ENCODE peak calls at places on chromosomes 1 and 21, in four cellular contexts. One of them, this sample, is unnamed.
A peak's percentile ranks its signal among the peaks of the same experiment; 100 is the strongest.

GRCh38 chr21:29557200-29557599 is 258.5 kb downstream of the BACH1 start:
- DNase-seq in AG04450: no peak
- DNase-seq in AG09319: no peak
- DNase-seq in tibial artery: no peak
- DNase-seq in this sample: no peak

GRCh38 chr1:108051625-108052382 is 86.8 kb upstream of the VAV3 start:
- DNase-seq in AG04450: no peak
- DNase-seq in AG09319: no peak
- DNase-seq in tibial artery: no peak
- DNase-seq in this sample: no peak

GRCh38 chr1:109659997-109660755 is 4.3 kb downstream of the GSTM4 start:
- DNase-seq in AG04450: no peak
- DNase-seq in AG09319: no peak
- DNase-seq in tibial artery: peak; percentile 53
- DNase-seq in this sample: no peak

GRCh38 chr1:20732071-20732587 is 374 bp downstream of the SH2D5 start:
- DNase-seq in AG04450: peak; percentile 44
- DNase-seq in AG09319: no peak
- DNase-seq in tibial artery: no peak
- DNase-seq in this sample: peak; percentile 88

GRCh38 chr1:225809842-225810578 is at the start of gene EPHX1:
- DNase-seq in AG04450: peak; percentile 61
- DNase-seq in AG09319: peak; percentile 56
- DNase-seq in tibial artery: peak; percentile 96
- DNase-seq in this sample: peak; percentile 95

GRCh38 chr1:198598796-198599321 is 40.0 kb upstream of the PTPRC start:
- DNase-seq in AG04450: no peak
- DNase-seq in AG09319: no peak
- DNase-seq in tibial artery: no peak
- DNase-seq in this sample: no peak

GRCh38 chr1:180503274-180503862 is 991 bp upstream of the ACBD6 start:
- DNase-seq in AG04450: no peak
- DNase-seq in AG09319: no peak
- DNase-seq in tibial artery: no peak
- DNase-seq in this sample: no peak

GRCh38 chr1:165124772-165125171 is 231.7 kb downstream of the LMX1A start:
- DNase-seq in AG04450: no peak
- DNase-seq in AG09319: no peak
- DNase-seq in tibial artery: no peak
- DNase-seq in this sample: no peak

GRCh38 chr1:34358636-34359035 is 181.9 kb downstream of the C1orf94 start:
- DNase-seq in AG04450: no peak
- DNase-seq in AG09319: no peak
- DNase-seq in tibial artery: no peak
- DNase-seq in this sample: peak; percentile 63

GRCh38 chr1:215923129-215923824 is 356.2 kb downstream of the KCTD3 start:
- DNase-seq in AG04450: no peak
- DNase-seq in AG09319: no peak
- DNase-seq in tibial artery: no peak
- DNase-seq in this sample: no peak

GRCh38 chr1:8816306-8816705 is 1.1 kb downstream of the RERE start:
- DNase-seq in AG04450: no peak
- DNase-seq in AG09319: no peak
- DNase-seq in tibial artery: no peak
- DNase-seq in this sample: no peak

GRCh38 chr1:205258313-205259176 is 30.8 kb downstream of the TMCC2 start:
- DNase-seq in AG04450: no peak
- DNase-seq in AG09319: no peak
- DNase-seq in tibial artery: no peak
- DNase-seq in this sample: no peak

GRCh38 chr1:230600111-230601000 is 41.9 kb upstream of the COG2 start:
- DNase-seq in AG04450: no peak
- DNase-seq in AG09319: no peak
- DNase-seq in tibial artery: no peak
- DNase-seq in this sample: no peak

GRCh38 chr21:16071082-16071481 is 341.3 kb downstream of the USP25 start:
- DNase-seq in AG04450: no peak
- DNase-seq in AG09319: no peak
- DNase-seq in tibial artery: no peak
- DNase-seq in this sample: no peak

GRCh38 chr21:36103434-36103833 is 31.4 kb upstream of the CBR3 start:
- DNase-seq in AG04450: no peak
- DNase-seq in AG09319: no peak
- DNase-seq in tibial artery: no peak
- DNase-seq in this sample: no peak

GRCh38 chr1:108556501-108556900 is 3.4 kb upstream of the EEIG2 start:
- DNase-seq in AG04450: no peak
- DNase-seq in AG09319: no peak
- DNase-seq in tibial artery: no peak
- DNase-seq in this sample: no peak

GRCh38 chr1:17423781-17424245 is 15.7 kb downstream of the RCC2 start:
- DNase-seq in AG04450: no peak
- DNase-seq in AG09319: no peak
- DNase-seq in tibial artery: no peak
- DNase-seq in this sample: no peak

GRCh38 chr1:156367386-156368156 is 1.4 kb upstream of the RHBG start:
- DNase-seq in AG04450: no peak
- DNase-seq in AG09319: no peak
- DNase-seq in tibial artery: no peak
- DNase-seq in this sample: no peak

GRCh38 chr1:41493626-41494350 is 9.3 kb upstream of the EDN2 start:
- DNase-seq in AG04450: no peak
- DNase-seq in AG09319: no peak
- DNase-seq in tibial artery: no peak
- DNase-seq in this sample: no peak

GRCh38 chr21:43591468-43592050 is 67.7 kb downstream of the HSF2BP start:
- DNase-seq in AG04450: no peak
- DNase-seq in AG09319: no peak
- DNase-seq in tibial artery: no peak
- DNase-seq in this sample: no peak

GRCh38 chr1:92536593-92537332 is 50.0 kb upstream of the GFI1 start:
- DNase-seq in AG04450: no peak
- DNase-seq in AG09319: no peak
- DNase-seq in tibial artery: no peak
- DNase-seq in this sample: no peak

GRCh38 chr1:77882411-77882810 is 6.0 kb upstream of the NEXN start:
- DNase-seq in AG04450: no peak
- DNase-seq in AG09319: no peak
- DNase-seq in tibial artery: no peak
- DNase-seq in this sample: no peak

GRCh38 chr1:167105150-167105840 is 11.4 kb downstream of the STYXL2 start:
- DNase-seq in AG04450: no peak
- DNase-seq in AG09319: no peak
- DNase-seq in tibial artery: no peak
- DNase-seq in this sample: no peak

GRCh38 chr1:223460566-223461189 is 67.5 kb downstream of the CCDC185 start:
- DNase-seq in AG04450: no peak
- DNase-seq in AG09319: no peak
- DNase-seq in tibial artery: no peak
- DNase-seq in this sample: no peak

GRCh38 chr1:10559386-10559785 is 84.6 kb downstream of the PEX14 start:
- DNase-seq in AG04450: no peak
- DNase-seq in AG09319: no peak
- DNase-seq in tibial artery: no peak
- DNase-seq in this sample: peak; percentile 53

GRCh38 chr1:168760781-168761180 is 31.8 kb upstream of the DPT start:
- DNase-seq in AG04450: no peak
- DNase-seq in AG09319: no peak
- DNase-seq in tibial artery: no peak
- DNase-seq in this sample: no peak

GRCh38 chr1:70042090-70042716 is 163.2 kb downstream of the LRRC40 start:
- DNase-seq in AG04450: no peak
- DNase-seq in AG09319: no peak
- DNase-seq in tibial artery: no peak
- DNase-seq in this sample: no peak

GRCh38 chr1:1680912-1681273 is 11.7 kb downstream of the SLC35E2B start:
- DNase-seq in AG04450: no peak
- DNase-seq in AG09319: no peak
- DNase-seq in tibial artery: peak; percentile 40
- DNase-seq in this sample: no peak

GRCh38 chr1:108685524-108685923 is 6.6 kb upstream of the PRPF38B start:
- DNase-seq in AG04450: no peak
- DNase-seq in AG09319: no peak
- DNase-seq in tibial artery: no peak
- DNase-seq in this sample: no peak

GRCh38 chr1:84936116-84936810 is 43.3 kb upstream of the LPAR3 start:
- DNase-seq in AG04450: peak; percentile 38
- DNase-seq in AG09319: peak; percentile 36
- DNase-seq in tibial artery: no peak
- DNase-seq in this sample: no peak
- TF ChIP-seq CTCF in AG04450: peak; percentile 95
- TF ChIP-seq CTCF in AG09319: peak; percentile 87
- TF ChIP-seq CTCF in tibial artery: peak; percentile 90
- TF ChIP-seq CTCF in this sample: peak; percentile 91

GRCh38 chr1:201624741-201625646 is 86.1 kb downstream of the NAV1 start:
- DNase-seq in AG04450: peak; percentile 92
- DNase-seq in AG09319: peak; percentile 91
- DNase-seq in tibial artery: no peak
- DNase-seq in this sample: no peak
- TF ChIP-seq CTCF in AG04450: peak; percentile 42
- TF ChIP-seq CTCF in AG09319: peak; percentile 43
- TF ChIP-seq CTCF in tibial artery: no peak
- TF ChIP-seq CTCF in this sample: no peak

GRCh38 chr1:158246650-158247049 is 7.6 kb upstream of the CD1A start:
- DNase-seq in AG04450: no peak
- DNase-seq in AG09319: no peak
- DNase-seq in tibial artery: no peak
- DNase-seq in this sample: no peak
- TF ChIP-seq CTCF in AG04450: no peak
- TF ChIP-seq CTCF in AG09319: no peak
- TF ChIP-seq CTCF in tibial artery: no peak
- TF ChIP-seq CTCF in this sample: no peak

GRCh38 chr1:21913763-21914162 is 23.3 kb downstream of the HSPG2 start:
- DNase-seq in AG04450: no peak
- DNase-seq in AG09319: no peak
- DNase-seq in tibial artery: no peak
- DNase-seq in this sample: no peak
- TF ChIP-seq CTCF in AG04450: no peak
- TF ChIP-seq CTCF in AG09319: no peak
- TF ChIP-seq CTCF in tibial artery: no peak
- TF ChIP-seq CTCF in this sample: no peak

GRCh38 chr1:50099654-50100053 is 9.1 kb upstream of the ELAVL4 start:
- DNase-seq in AG04450: no peak
- DNase-seq in AG09319: no peak
- DNase-seq in tibial artery: no peak
- DNase-seq in this sample: no peak
- TF ChIP-seq CTCF in AG04450: no peak
- TF ChIP-seq CTCF in AG09319: no peak
- TF ChIP-seq CTCF in tibial artery: no peak
- TF ChIP-seq CTCF in this sample: no peak

GRCh38 chr1:6625579-6626149 is 996 bp downstream of the THAP3 start:
- DNase-seq in AG04450: no peak
- DNase-seq in AG09319: no peak
- DNase-seq in tibial artery: no peak
- DNase-seq in this sample: no peak

GRCh38 chr1:6623269-6623965 is 1.3 kb upstream of the THAP3 start:
- DNase-seq in AG04450: no peak
- DNase-seq in AG09319: no peak
- DNase-seq in tibial artery: no peak
- DNase-seq in this sample: no peak

GRCh38 chr1:6627031-6627430 is 2.4 kb downstream of the THAP3 start:
- DNase-seq in AG04450: no peak
- DNase-seq in AG09319: no peak
- DNase-seq in tibial artery: no peak
- DNase-seq in this sample: no peak

GRCh38 chr1:6622396-6623152 is 2.1 kb upstream of the THAP3 start:
- DNase-seq in AG04450: no peak
- DNase-seq in AG09319: no peak
- DNase-seq in tibial artery: no peak
- DNase-seq in this sample: no peak

GRCh38 chr1:6624712-6625578 is at the start of gene THAP3:
- DNase-seq in AG04450: no peak
- DNase-seq in AG09319: no peak
- DNase-seq in tibial artery: peak; percentile 92
- DNase-seq in this sample: peak; percentile 94
- TF ChIP-seq CTCF in AG04450: no peak
- TF ChIP-seq CTCF in AG09319: no peak
- TF ChIP-seq CTCF in tibial artery: no peak
- TF ChIP-seq CTCF in this sample: no peak